ENCODE peak calls at places on chromosomes 1 and 21, in four cellular contexts. X, V, O and E are unnamed samples.

GRCh38 chr1:85313888-85314696 is 37.7 kb upstream of the BCL10 start:
- DNase-seq in O (no peak), V (peak; percentile 98), X (peak; percentile 97), E (no peak)

GRCh38 chr1:200081151-200081981 is 53.9 kb downstream of the NR5A2 start:
- DNase-seq in V (peak; percentile 45), X (peak; percentile 29), O (no peak), E (no peak)

GRCh38 chr1:5509664-5510452 is 482.4 kb downstream of the NPHP4 start:
- DNase-seq in O (peak; percentile 92), X (peak; percentile 38), V (no peak), E (peak; percentile 81)

GRCh38 chr1:219567341-219567947 is 45.5 kb downstream of the ZC3H11B start:
- DNase-seq in V (peak; percentile 63), O (no peak), X (peak; percentile 82), E (no peak)

GRCh38 chr1:158060001-158060400 is 66.6 kb downstream of the KIRREL1 start:
- DNase-seq in V (no peak), O (no peak), X (no peak), E (no peak)

GRCh38 chr1:55380313-55380970 is 165.3 kb upstream of the USP24 start:
- DNase-seq in X (no peak), O (no peak), V (no peak), E (no peak)

GRCh38 chr1:1431845-1432565 is 3.5 kb upstream of the VWA1 start:
- DNase-seq in O (no peak), V (peak; percentile 47), X (peak; percentile 55), E (no peak)

GRCh38 chr1:172252296-172252695 is 168.2 kb upstream of the C1orf105 start:
- DNase-seq in V (no peak), O (no peak), X (peak; percentile 89), E (no peak)

GRCh38 chr1:205518616-205519540 is 14.4 kb downstream of the CDK18 start:
- DNase-seq in V (no peak), X (no peak), O (no peak), E (no peak)

GRCh38 chr1:19426294-19427086 is 58.8 kb downstream of the CAPZB start:
- DNase-seq in V (no peak), O (no peak), X (no peak), E (no peak)

GRCh38 chr1:167083066-167083682 is 7.0 kb downstream of the GPA33 start:
- DNase-seq in V (no peak), O (no peak), X (no peak), E (no peak)

GRCh38 chr1:225941949-225942222 is 866 bp upstream of the LEFTY2 start:
- DNase-seq in X (no peak), V (no peak), O (no peak), E (no peak)

GRCh38 chr1:9233241-9233941 is 1.2 kb upstream of the H6PD start:
- DNase-seq in X (peak; percentile 92), V (peak; percentile 99), O (no peak), E (peak; percentile 90)

GRCh38 chr1:207644852-207645631 is at the start of gene CR1L:
- DNase-seq in X (peak; percentile 45), O (peak; percentile 88), V (peak; percentile 31), E (peak; percentile 86)

GRCh38 chr1:215583185-215583692 is 16.1 kb downstream of the KCTD3 start:
- DNase-seq in O (no peak), X (peak; percentile 31), V (no peak), E (no peak)

GRCh38 chr1:31878018-31878417 is 60.1 kb downstream of the PTP4A2 start:
- DNase-seq in X (peak; percentile 28), V (peak; percentile 10), O (no peak), E (no peak)

GRCh38 chr1:7928247-7928646 is 12.4 kb downstream of the TNFRSF9 start:
- DNase-seq in V (no peak), X (no peak), O (no peak), E (no peak)

GRCh38 chr1:87673748-87674147 is 345.1 kb downstream of the LMO4 start:
- DNase-seq in O (no peak), V (no peak), X (peak; percentile 27), E (no peak)

GRCh38 chr21:28393279-28393678 is 599.4 kb downstream of the LTN1 start:
- DNase-seq in X (no peak), V (no peak), O (no peak), E (no peak)

GRCh38 chr1:32275424-32275823 is 16.5 kb upstream of the HDAC1 start:
- DNase-seq in X (peak; percentile 19), V (no peak), O (no peak), E (no peak)

GRCh38 chr1:66539491-66539890 is 5.5 kb downstream of the SGIP1 start:
- DNase-seq in V (no peak), O (no peak), X (no peak), E (no peak)

GRCh38 chr1:156124557-156125483 is 10.3 kb downstream of the LMNA start:
- DNase-seq in X (peak; percentile 57), V (peak; percentile 83), O (peak; percentile 75), E (no peak)